ENCODE peak calls at places on chromosomes 11 and 22, in four cellular contexts. F, W, G and S are unnamed samples.

GRCh38 chr11:12245549-12245986 is 131.8 kb upstream of the PARVA start:
- DNase-seq in F (no peak), W (no peak), G (no peak), S (no peak)

GRCh38 chr22:24427500-24428164 is at the start of gene ADORA2A:
- DNase-seq in F (no peak), W (no peak), G (no peak), S (peak)

GRCh38 chr22:31229402-31230140 is 17.5 kb downstream of the LIMK2 start:
- DNase-seq in F (no peak), W (no peak), G (peak), S (peak)

GRCh38 chr22:24512043-24512442 is 16.9 kb downstream of the UPB1 start:
- DNase-seq in F (no peak), W (no peak), G (no peak), S (peak)

GRCh38 chr11:86052697-86053641 is 15.9 kb downstream of the PICALM start:
- DNase-seq in F (no peak), W (no peak), G (no peak), S (peak)

GRCh38 chr11:69355346-69355940 is 61.5 kb downstream of the MYEOV start:
- DNase-seq in F (no peak), W (no peak), G (no peak), S (no peak)

GRCh38 chr11:36258730-36259360 is 30.4 kb downstream of the COMMD9 start:
- DNase-seq in F (peak), W (peak), G (peak), S (peak)

GRCh38 chr11:66951927-66952337 is 6.3 kb downstream of the PC start:
- DNase-seq in F (no peak), W (no peak), G (peak), S (no peak)

GRCh38 chr22:31105282-31105929 is 2.0 kb downstream of the SELENOM start:
- DNase-seq in F (no peak), W (no peak), G (no peak), S (no peak)

GRCh38 chr22:41021655-41022454 is 70.5 kb upstream of the EP300 start:
- DNase-seq in F (peak), W (peak), G (peak), S (peak)

GRCh38 chr22:49108636-49109315 is 718.9 kb downstream of the BRD1 start:
- DNase-seq in F (no peak), W (no peak), G (no peak), S (no peak)

GRCh38 chr11:111612211-111612610 is 10.0 kb downstream of the SIK2 start:
- DNase-seq in F (no peak), W (no peak), G (no peak), S (no peak)

GRCh38 chr11:69575296-69576068 is 65.5 kb upstream of the CCND1 start:
- DNase-seq in F (no peak), W (no peak), G (no peak), S (no peak)

GRCh38 chr22:49305215-49305965 is 522.3 kb downstream of the BRD1 start:
- DNase-seq in F (peak), W (peak), G (peak), S (peak)

GRCh38 chr22:46788426-46789168 is 26.1 kb downstream of the TBC1D22A start:
- DNase-seq in F (no peak), W (no peak), G (no peak), S (no peak)

GRCh38 chr11:57566564-57567209 is 785 bp downstream of the UBE2L6 start:
- DNase-seq in F (no peak), W (no peak), G (peak), S (no peak)

GRCh38 chr11:64619811-64620285 is 28.8 kb downstream of the SLC22A12 start:
- DNase-seq in F (peak), W (peak), G (peak), S (peak)

GRCh38 chr11:103406357-103406756 is 297.1 kb downstream of the DYNC2H1 start:
- DNase-seq in F (no peak), W (no peak), G (no peak), S (no peak)

GRCh38 chr22:29334696-29335344 is 19.3 kb upstream of the RASL10A start:
- DNase-seq in F (peak), W (peak), G (no peak), S (no peak)

GRCh38 chr11:88363004-88363403 is 25.5 kb upstream of the CTSC start:
- DNase-seq in F (no peak), W (no peak), G (no peak), S (peak)

GRCh38 chr11:121464352-121464946 is 11.7 kb upstream of the SORL1-AS1 start:
- DNase-seq in F (peak), W (peak), G (peak), S (peak)

GRCh38 chr22:46672731-46673130 is 52.5 kb downstream of the GRAMD4 start:
- DNase-seq in F (no peak), W (no peak), G (no peak), S (no peak)

GRCh38 chr11:134157451-134157850 is 66.3 kb downstream of the NCAPD3 start:
- DNase-seq in F (no peak), W (no peak), G (peak), S (no peak)

GRCh38 chr11:1437500-1437899 is 47.8 kb downstream of the BRSK2 start:
- DNase-seq in F (peak), W (peak), G (no peak), S (no peak)

GRCh38 chr11:102724904-102725515 is at the start of gene MMP8:
- DNase-seq in F (no peak), W (no peak), G (no peak), S (no peak)

GRCh38 chr11:65779669-65779918 is 1.2 kb downstream of the AP5B1 start:
- DNase-seq in F (no peak), W (no peak), G (no peak), S (no peak)

GRCh38 chr11:65781962-65782815 is 1.4 kb upstream of the AP5B1 start:
- DNase-seq in F (no peak), W (no peak), G (no peak), S (no peak)

GRCh38 chr11:65781152-65781961 is 581 bp upstream of the AP5B1 start:
- DNase-seq in F (no peak), W (peak), G (peak), S (no peak)

GRCh38 chr11:65779919-65780769 is 632 bp downstream of the AP5B1 start:
- DNase-seq in F (peak), W (peak), G (peak), S (peak)

GRCh38 chr11:65780770-65781151 is at the start of gene AP5B1:
- DNase-seq in F (peak), W (peak), G (peak), S (peak)
- TF ChIP-seq POLR2A in F (peak), W (no peak), G (peak), S (peak)

GRCh38 chr11:40328890-40329617 is 1130.4 kb downstream of the LRRC4C start:
- DNase-seq in F (peak), W (peak), G (peak), S (peak)
- TF ChIP-seq MYC in F (no peak), W (no peak), G (peak), S (no peak)

GRCh38 chr11:79156031-79156430 is 284.8 kb downstream of the TENM4 start:
- DNase-seq in F (no peak), W (no peak), G (no peak), S (no peak)

GRCh38 chr11:79165908-79166307 is 274.9 kb downstream of the TENM4 start:
- DNase-seq in F (no peak), W (no peak), G (no peak), S (no peak)

GRCh38 chr11:79159657-79160450 is 281.0 kb downstream of the TENM4 start:
- DNase-seq in F (no peak), W (no peak), G (no peak), S (no peak)

GRCh38 chr11:79157738-79158137 is 283.1 kb downstream of the TENM4 start:
- DNase-seq in F (no peak), W (no peak), G (no peak), S (no peak)

GRCh38 chr11:79160786-79161403 is 279.9 kb downstream of the TENM4 start:
- DNase-seq in F (no peak), W (no peak), G (no peak), S (peak)
- TF ChIP-seq CTCF in F (no peak), W (no peak), G (no peak), S (peak)

DNA sequence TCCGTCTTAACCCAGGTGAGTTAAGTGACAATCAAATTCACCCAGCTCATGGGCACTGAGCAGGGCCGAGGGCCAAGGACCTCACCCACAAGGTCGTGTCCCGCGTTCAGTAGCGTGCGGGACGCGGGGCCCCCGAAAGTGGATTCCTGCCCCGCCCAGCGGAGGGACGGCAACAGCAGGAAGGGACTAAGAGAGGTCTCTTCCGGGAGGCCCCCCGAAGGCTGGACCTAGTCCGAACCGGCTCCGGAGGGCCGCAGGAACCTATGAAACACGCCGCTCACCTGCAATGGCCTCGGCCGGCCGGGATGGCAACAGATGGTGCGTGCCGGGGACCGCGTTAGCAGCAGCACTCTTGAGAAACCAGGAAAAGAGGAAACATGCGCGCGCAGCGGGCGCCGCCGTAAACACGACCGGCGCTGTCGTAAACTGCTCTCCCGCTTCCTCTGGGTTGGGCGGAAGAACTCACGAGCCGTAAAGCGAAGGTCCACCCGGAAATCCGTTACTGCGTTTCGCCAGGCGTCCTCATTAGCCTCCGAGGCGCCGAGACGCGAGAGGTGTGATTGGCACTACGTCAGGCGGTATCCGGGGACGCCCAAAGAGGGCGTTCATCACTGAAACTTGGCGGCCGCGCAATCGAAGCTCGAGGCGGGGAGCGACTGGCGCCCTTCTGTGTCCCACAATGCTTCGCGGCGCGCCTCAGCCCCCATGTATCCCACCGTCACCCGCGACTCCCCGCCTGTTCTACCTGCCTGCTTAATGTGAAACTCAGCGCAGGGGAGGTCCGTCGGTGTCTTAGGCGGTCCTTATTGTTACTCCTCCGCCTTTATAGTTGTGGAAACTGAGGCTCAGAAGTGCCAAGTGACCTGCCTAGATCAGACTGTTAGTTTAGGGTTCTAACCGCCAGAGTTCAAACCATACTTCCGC is at the start of gene EIF3D:
- DNase-seq in F (peak), W (peak), G (peak), S (peak)
- TF ChIP-seq POLR2A in F (peak), W (peak), G (peak), S (peak)

DNA sequence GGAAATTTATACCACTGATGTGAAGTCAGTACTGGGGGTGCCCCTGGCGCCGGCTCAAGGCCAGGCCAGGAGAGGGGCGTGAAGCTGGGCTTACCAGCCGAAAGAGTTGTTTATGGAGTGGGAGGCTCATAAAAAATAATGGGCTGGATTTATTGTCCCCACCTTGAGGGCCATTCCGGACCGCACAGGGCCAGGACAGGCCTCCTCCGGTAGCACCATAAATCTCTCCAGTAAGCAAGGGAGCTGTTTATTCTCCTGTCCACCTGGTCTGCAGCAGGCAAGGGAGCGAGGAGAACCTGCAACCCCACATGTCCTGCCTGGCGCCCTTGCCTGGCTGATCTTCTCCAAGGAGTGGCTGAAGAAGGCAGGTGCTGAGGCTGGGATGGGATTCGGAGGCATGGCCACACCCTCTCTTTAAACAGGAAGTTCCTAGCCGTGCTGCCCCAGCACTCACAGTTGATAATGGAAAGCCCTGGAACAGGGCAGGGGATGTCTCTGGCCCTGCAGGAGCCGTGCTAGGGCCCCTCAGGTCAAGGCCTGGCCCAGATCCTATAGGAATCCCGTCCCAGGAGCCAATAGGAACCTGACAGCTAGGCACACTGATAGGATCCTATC is 65.1 kb downstream of the SCUBE1 start:
- DNase-seq in F (no peak), W (no peak), G (no peak), S (no peak)
- TF ChIP-seq MYC in F (no peak), W (no peak), G (no peak), S (no peak)

GRCh38 chr11:17770917-17771316 is 36.3 kb downstream of the KCNC1 start:
- DNase-seq in F (no peak), W (no peak), G (no peak), S (no peak)
- TF ChIP-seq CTCF in F (no peak), W (peak), G (no peak), S (no peak)

DNA sequence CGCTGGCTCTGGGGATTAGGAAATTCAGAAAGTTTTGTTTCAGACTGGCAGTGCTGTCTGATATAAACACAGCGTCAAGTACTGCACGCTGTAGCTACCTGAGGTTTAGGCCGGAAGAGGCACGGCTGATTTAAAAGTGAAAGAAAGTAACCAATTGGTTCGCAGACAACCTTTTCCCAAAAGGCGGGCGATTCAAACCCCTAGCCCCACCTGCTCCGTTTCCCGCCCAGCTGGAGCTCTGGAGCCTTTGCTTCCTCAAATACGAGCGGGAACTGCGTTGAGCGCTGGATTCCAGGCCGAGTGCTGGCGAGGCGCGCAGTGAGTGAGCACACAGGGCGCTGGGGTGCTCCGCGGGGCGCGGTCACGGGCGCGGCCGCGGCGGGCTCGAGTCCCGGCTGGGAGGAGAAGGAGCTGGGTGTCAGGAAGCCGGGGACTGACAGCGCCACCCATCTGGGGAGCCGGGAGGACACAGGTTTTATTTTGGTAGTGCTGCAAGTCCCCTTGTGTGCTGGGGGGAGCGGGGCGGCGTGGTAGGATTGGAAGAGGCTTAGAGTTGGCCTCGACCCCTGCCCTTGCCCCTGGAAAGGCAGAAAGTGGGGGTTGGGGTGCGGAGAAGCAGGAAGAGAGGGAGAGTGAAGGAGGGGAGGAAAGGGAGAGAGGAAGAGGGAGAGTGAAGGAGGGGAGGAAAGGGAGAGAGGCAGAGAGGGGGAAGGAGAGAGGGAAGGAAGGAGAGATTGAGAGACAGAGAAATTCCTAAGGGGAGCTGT is 2.1 kb downstream of the FAM111A start:
- DNase-seq in F (peak), W (no peak), G (peak), S (peak)
- TF ChIP-seq POLR2A in F (no peak), W (no peak), G (no peak), S (peak)

GRCh38 chr11:107179829-107180228 is 161.6 kb upstream of the GUCY1A2 start:
- DNase-seq in F (no peak), W (no peak), G (no peak), S (peak)

GRCh38 chr11:107183963-107184362 is 165.7 kb upstream of the GUCY1A2 start:
- DNase-seq in F (no peak), W (no peak), G (no peak), S (no peak)

GRCh38 chr11:107182983-107183382 is 164.7 kb upstream of the GUCY1A2 start:
- DNase-seq in F (no peak), W (no peak), G (no peak), S (no peak)

GRCh38 chr11:107184936-107185335 is 166.7 kb upstream of the GUCY1A2 start:
- DNase-seq in F (no peak), W (no peak), G (no peak), S (no peak)
- TF ChIP-seq MYC in F (no peak), W (no peak), G (no peak), S (no peak)